ENCODE peak calls at places on chromosomes 2 and 18, in seven cellular contexts. O, F, U, M, A, B and H are unnamed samples.

GRCh38 chr2:24832526-24832925 is 39.3 kb downstream of the CENPO start:
- DNase-seq in A (no peak), M (no peak), O (no peak), B (no peak), U (no peak), F (no peak), H (no peak)

GRCh38 chr18:40124107-40124506 is 1830.9 kb upstream of the PIK3C3 start:
- DNase-seq in A (no peak), O (peak; percentile 39), F (peak; percentile 88), M (no peak), U (no peak), B (no peak), H (peak; percentile 84)

GRCh38 chr2:238638100-238638981 is 209.5 kb upstream of the TWIST2 start:
- DNase-seq in M (no peak), F (no peak), A (no peak), U (no peak), B (no peak), O (no peak), H (no peak)

GRCh38 chr18:74268933-74269620 is 22.7 kb downstream of the CYB5A start:
- DNase-seq in F (no peak), M (no peak), A (no peak), U (no peak), O (no peak), B (no peak), H (no peak)

GRCh38 chr2:174224665-174225288 is 23.6 kb downstream of the OLA1 start:
- DNase-seq in F (no peak), U (no peak), A (no peak), M (no peak), B (no peak), O (no peak), H (no peak)

GRCh38 chr2:111975053-111975552 is 76.7 kb downstream of the MERTK start:
- DNase-seq in F (peak; percentile 80), M (no peak), O (peak; percentile 98), A (no peak), U (no peak), B (no peak), H (peak; percentile 92)

GRCh38 chr2:157160131-157160530 is 97.4 kb upstream of the GALNT5 start:
- DNase-seq in U (no peak), B (no peak), O (no peak), M (no peak), F (no peak), A (no peak), H (no peak)

GRCh38 chr18:56233595-56233994 is 404.8 kb downstream of the TXNL1 start:
- DNase-seq in B (peak; percentile 16), M (no peak), O (peak; percentile 89), U (peak; percentile 36), F (peak; percentile 79), A (no peak), H (peak; percentile 91)

GRCh38 chr2:220104871-220105351 is 477.5 kb downstream of the SLC4A3 start:
- DNase-seq in M (no peak), A (peak; percentile 46), F (peak; percentile 94), U (no peak), O (peak; percentile 88), B (no peak), H (peak; percentile 82)

GRCh38 chr2:120498576-120499394 is 152.8 kb downstream of the INHBB start:
- DNase-seq in M (peak; percentile 49), U (no peak), B (no peak), O (no peak), A (no peak), F (no peak), H (no peak)

GRCh38 chr18:10286580-10287150 is 167.8 kb upstream of the APCDD1 start:
- DNase-seq in F (no peak), B (no peak), U (no peak), A (no peak), M (no peak), O (no peak), H (no peak)

GRCh38 chr2:179876266-179876665 is 14.9 kb upstream of the ZNF385B start:
- DNase-seq in U (no peak), B (no peak), F (peak; percentile 10), M (no peak), O (peak; percentile 6), A (no peak), H (no peak)

GRCh38 chr18:27661320-27662049 is 476.4 kb upstream of the CHST9 start:
- DNase-seq in M (no peak), B (no peak), A (no peak), F (no peak), O (no peak), U (no peak), H (no peak)

GRCh38 chr2:54979645-54980044 is 70.6 kb downstream of the RTN4 start:
- DNase-seq in F (no peak), A (no peak), O (no peak), M (no peak), B (no peak), U (peak; percentile 85), H (no peak)

GRCh38 chr2:46643493-46643892 is 164.1 kb downstream of the TMEM247 start:
- DNase-seq in F (no peak), M (no peak), U (no peak), A (no peak), B (no peak), O (peak; percentile 29), H (no peak)

GRCh38 chr18:78241535-78242306 is 737.9 kb upstream of the SALL3 start:
- DNase-seq in O (no peak), M (no peak), F (no peak), U (no peak), B (no peak), A (peak; percentile 98), H (no peak)

GRCh38 chr2:200469708-200470600 is 39.9 kb downstream of the KCTD18 start:
- DNase-seq in B (no peak), F (no peak), O (peak; percentile 40), A (no peak), M (no peak), U (peak; percentile 35), H (no peak)

GRCh38 chr2:191625016-191625415 is 52.9 kb upstream of the NABP1 start:
- DNase-seq in O (peak; percentile 38), M (no peak), F (peak; percentile 86), B (no peak), A (no peak), U (no peak), H (peak; percentile 65)

GRCh38 chr2:139746901-139747300 is 966.7 kb upstream of the NXPH2 start:
- DNase-seq in A (no peak), M (no peak), B (no peak), O (no peak), F (no peak), U (no peak), H (no peak)

DNA sequence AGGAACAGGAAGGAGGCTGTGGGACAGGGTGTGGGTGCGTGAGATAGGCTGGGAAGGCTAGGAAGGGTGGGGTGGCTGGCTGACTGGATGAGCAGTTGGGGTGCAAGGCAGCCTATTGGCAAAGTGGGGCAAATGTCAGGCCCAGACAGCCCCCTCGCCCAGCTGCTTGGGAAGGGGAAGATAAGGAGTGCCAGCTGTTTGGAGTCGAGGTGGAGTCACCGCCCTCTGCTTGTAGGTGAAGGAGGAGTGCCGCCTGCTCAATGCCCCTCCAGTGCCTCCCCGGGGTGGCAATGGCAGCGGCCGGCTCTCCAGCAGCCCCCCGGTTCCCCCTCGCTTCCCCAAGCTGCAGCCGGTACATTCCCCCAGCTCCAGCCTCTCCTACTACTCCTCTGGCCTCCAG is 13.1 kb downstream of the GAREM2 start:
- DNase-seq in U (no peak), M (no peak), A (no peak), B (no peak), F (no peak), O (no peak), H (no peak)
- H3K4me3 ChIP-seq in U (no peak overlapping the region), M (no peak overlapping the region), A (no peak overlapping the region), B (peak overlapping the region; percentile 76), F (no peak overlapping the region), O (no peak overlapping the region), H (no peak overlapping the region)

GRCh38 chr2:99031991-99032390 is 96.0 kb upstream of the CRACDL start:
- DNase-seq in A (no peak), F (no peak), M (no peak), U (no peak), B (no peak), O (no peak), H (no peak)

GRCh38 chr2:99032786-99033185 is 96.8 kb upstream of the CRACDL start:
- DNase-seq in M (no peak), F (no peak), A (no peak), B (no peak), O (peak; percentile 44), U (no peak), H (no peak)

GRCh38 chr2:99031481-99031880 is 95.5 kb upstream of the CRACDL start:
- DNase-seq in A (no peak), M (no peak), F (no peak), B (no peak), U (no peak), O (no peak), H (no peak)

GRCh38 chr2:99035920-99036319 is 99.9 kb upstream of the CRACDL start:
- DNase-seq in A (no peak), M (no peak), U (no peak), O (peak; percentile 9), F (peak; percentile 21), B (no peak), H (peak; percentile 3)
- TF ChIP-seq CTCF in A (no peak), M (no peak), U (no peak), O (no peak), F (no peak), B (no peak), H (no peak)

GRCh38 chr2:216497382-216497781 is 1.3 kb upstream of the RPL37A start:
- DNase-seq in U (no peak), F (no peak), A (no peak), B (no peak), O (no peak), M (no peak), H (no peak)
- H3K4me3 ChIP-seq in U (no peak overlapping the region), F (peak overlapping the region; percentile 92), A (no peak overlapping the region), B (peak overlapping the region; percentile 94), O (peak overlapping the region; percentile 94), M (peak overlapping the region; percentile 72), H (peak overlapping the region; percentile 99)

DNA sequence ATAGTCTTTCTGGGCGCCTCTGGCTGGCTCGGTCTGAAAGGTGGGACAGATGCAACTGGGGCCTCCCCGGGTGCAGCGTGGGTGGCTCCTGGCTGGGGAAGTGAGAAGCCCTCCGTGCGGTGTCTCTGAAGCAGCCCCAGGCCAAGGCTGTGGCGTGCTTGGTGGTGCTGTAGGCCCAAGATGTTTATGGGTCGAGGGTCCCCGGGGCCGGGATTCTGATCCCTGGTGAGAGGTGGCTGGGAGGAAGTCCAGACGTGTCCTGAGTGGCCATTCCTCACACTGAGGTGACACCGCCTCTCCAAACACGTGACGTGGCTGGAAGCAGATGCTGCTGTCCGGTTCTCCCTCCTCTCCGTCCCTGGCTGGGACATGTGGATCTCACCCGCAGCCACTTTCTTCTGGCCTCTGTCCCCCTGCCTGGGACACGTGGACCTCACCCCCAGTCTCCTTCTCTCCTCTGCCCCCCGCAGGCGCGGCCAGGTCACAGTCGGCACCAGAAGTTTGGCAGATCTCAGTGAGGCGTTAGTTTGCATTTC is 12.6 kb downstream of the RTP5 start:
- DNase-seq in M (peak; percentile 76), O (peak; percentile 60), A (peak; percentile 70), U (peak; percentile 84), F (peak; percentile 23), B (peak; percentile 67), H (no peak)
- TF ChIP-seq CTCF in M (no peak), O (no peak), A (peak; percentile 31), U (no peak), F (no peak), B (no peak), H (no peak)